ENCODE peak calls at places on chromosomes 3 and 15, in nine cellular contexts. S, M, R, O, V, P, U, F and N are unnamed samples.
A peak's percentile ranks its signal among the peaks of the same experiment; 100 is the strongest.

GRCh38 chr3:7503431-7503830 is 642.5 kb downstream of the GRM7 start:
- DNase-seq in S (no peak), M (no peak), R (no peak), O (no peak), V (no peak), P (no peak), U (no peak), F (no peak), N (no peak)

GRCh38 chr3:64623125-64623524 is 64.7 kb downstream of the ADAMTS9 start:
- DNase-seq in S (no peak), M (no peak), R (no peak), O (no peak), V (no peak), P (no peak), U (no peak), F (no peak), N (no peak)

GRCh38 chr3:196688349-196688748 is 23.7 kb downstream of the CEP19 start:
- DNase-seq in S (peak; percentile 99), M (no peak), R (peak; percentile 9), O (no peak), V (no peak), P (peak; percentile 55), U (no peak), F (peak; percentile 80), N (peak; percentile 48)

GRCh38 chr3:197256836-197257444 is 41.5 kb downstream of the DLG1 start:
- DNase-seq in S (peak; percentile 78), M (peak; percentile 14), R (peak; percentile 29), O (no peak), V (no peak), P (no peak), U (no peak), F (no peak), N (peak; percentile 13)

GRCh38 chr3:100797921-100798491 is 88.7 kb downstream of the TFG start:
- DNase-seq in S (no peak), M (no peak), R (no peak), O (no peak), V (no peak), P (no peak), U (no peak), F (no peak), N (no peak)

GRCh38 chr3:133472889-133473288 is 73.0 kb downstream of the BFSP2 start:
- DNase-seq in S (no peak), M (no peak), R (no peak), O (no peak), V (no peak), P (no peak), U (no peak), F (no peak), N (no peak)

GRCh38 chr15:49696441-49696840 is 75.6 kb downstream of the DTWD1 start:
- DNase-seq in S (peak; percentile 46), M (no peak), R (no peak), O (no peak), V (no peak), P (no peak), U (no peak), F (no peak), N (no peak)

GRCh38 chr15:78598348-78598747 is 22.4 kb downstream of the CHRNA3 start:
- DNase-seq in S (no peak), M (no peak), R (no peak), O (no peak), V (no peak), P (no peak), U (no peak), F (no peak), N (no peak)

GRCh38 chr15:74461847-74462511 is 1.0 kb upstream of the UBL7 start:
- DNase-seq in S (no peak), M (no peak), R (no peak), O (no peak), V (no peak), P (no peak), U (no peak), F (no peak), N (no peak)

GRCh38 chr3:120177907-120178306 is 83.7 kb upstream of the GSK3B start:
- DNase-seq in S (peak; percentile 34), M (no peak), R (peak; percentile 31), O (no peak), V (no peak), P (no peak), U (no peak), F (peak; percentile 40), N (peak; percentile 38)

GRCh38 chr3:42525212-42525611 is 22.8 kb downstream of the VIPR1 start:
- DNase-seq in S (no peak), M (no peak), R (no peak), O (no peak), V (no peak), P (no peak), U (no peak), F (no peak), N (no peak)